ENCODE peak calls at places on chromosomes 4 and X, in four cellular contexts. S, K, V and R are unnamed samples.
A peak's percentile ranks its signal among the peaks of the same experiment; 100 is the strongest.

GRCh38 chrX:30278365-30278764 is 30.8 kb downstream of the NR0B1 start:
- DNase-seq in S (no peak), K (no peak), V (no peak), R (no peak)

GRCh38 chr4:803884-804283 is 22.0 kb downstream of the CPLX1 start:
- DNase-seq in S (no peak), K (no peak), V (no peak), R (no peak)

GRCh38 chr4:184954482-184954881 is 63.8 kb upstream of the HELT start:
- DNase-seq in S (no peak), K (no peak), V (no peak), R (no peak)

GRCh38 chr4:185036842-185037241 is 18.6 kb downstream of the HELT start:
- DNase-seq in S (no peak), K (no peak), V (no peak), R (no peak)

GRCh38 chr4:13547563-13548041 is 3.3 kb upstream of the NKX3-2 start:
- DNase-seq in S (peak; percentile 52), K (peak; percentile 75), V (peak; percentile 16), R (peak; percentile 56)

GRCh38 chr4:52751349-52751911 is at the start of gene ERVMER34-1:
- DNase-seq in S (peak; percentile 90), K (peak; percentile 14), V (no peak), R (no peak)

GRCh38 chr4:108536577-108536976 is 83.8 kb upstream of the RPL34 start:
- DNase-seq in S (no peak), K (no peak), V (no peak), R (no peak)

GRCh38 chrX:81489987-81490386 is 288.1 kb downstream of the SH3BGRL start:
- DNase-seq in S (no peak), K (no peak), V (peak; percentile 14), R (no peak)

GRCh38 chrX:132023117-132023895 is at the start of gene STK26:
- DNase-seq in S (peak; percentile 74), K (peak; percentile 78), V (peak; percentile 87), R (peak; percentile 71)

GRCh38 chrX:139936259-139936658 is 3.4 kb upstream of the ATP11C start:
- DNase-seq in S (no peak), K (no peak), V (peak; percentile 13), R (no peak)

GRCh38 chrX:105375816-105376215 is 155.3 kb upstream of the TEX13A start:
- DNase-seq in S (no peak), K (no peak), V (no peak), R (no peak)

GRCh38 chrX:25028726-25029125 is 13.0 kb upstream of the ARX start:
- DNase-seq in S (no peak), K (no peak), V (no peak), R (no peak)

GRCh38 chrX:72436010-72436409 is 130.3 kb upstream of the CITED1 start:
- DNase-seq in S (no peak), K (no peak), V (no peak), R (no peak)

GRCh38 chr4:8723222-8723980 is 130.8 kb downstream of the CPZ start:
- DNase-seq in S (peak; percentile 6), K (no peak), V (no peak), R (no peak)

GRCh38 chr4:142406051-142406549 is 440.0 kb downstream of the INPP4B start:
- DNase-seq in S (no peak), K (no peak), V (peak; percentile 41), R (peak; percentile 45)

GRCh38 chr4:185638548-185639301 is 103.4 kb upstream of the PDLIM3 start:
- DNase-seq in S (peak; percentile 39), K (no peak), V (no peak), R (no peak)

GRCh38 chr4:37837446-37837845 is 11.0 kb downstream of the PGM2 start:
- DNase-seq in S (no peak), K (no peak), V (no peak), R (no peak)

GRCh38 chr4:37758226-37758625 is 68.3 kb upstream of the PGM2 start:
- DNase-seq in S (no peak), K (no peak), V (no peak), R (no peak)

GRCh38 chr4:135492439-135492838 is 1290.8 kb upstream of the PABPC4L start:
- DNase-seq in S (no peak), K (no peak), V (peak; percentile 23), R (no peak)

GRCh38 chr4:66555301-66555700 is 885.0 kb upstream of the EPHA5 start:
- DNase-seq in S (no peak), K (no peak), V (no peak), R (no peak)

GRCh38 chrX:9864011-9864410 is 77.8 kb downstream of the SHROOM2 start:
- DNase-seq in S (no peak), K (no peak), V (no peak), R (no peak)

GRCh38 chr4:150493846-150494245 is 88.1 kb upstream of the MAB21L2 start:
- DNase-seq in S (no peak), K (no peak), V (no peak), R (no peak)

GRCh38 chr4:75633846-75634245 is 3.5 kb upstream of the CDKL2 start:
- DNase-seq in S (no peak), K (no peak), V (peak; percentile 24), R (peak; percentile 16)

GRCh38 chrX:154372612-154373022 is 1.8 kb downstream of the FLNA start:
- DNase-seq in S (no peak), K (peak; percentile 58), V (no peak), R (no peak)

GRCh38 chrX:141341341-141341740 is 99.0 kb upstream of the SPANXC start:
- DNase-seq in S (no peak), K (no peak), V (no peak), R (no peak)

GRCh38 chr4:13970349-13970748 is 342.8 kb upstream of the BOD1L1 start:
- DNase-seq in S (no peak), K (no peak), V (no peak), R (no peak)

GRCh38 chrX:30637874-30638793 is 15.1 kb upstream of the GK start:
- DNase-seq in S (no peak), K (no peak), V (no peak), R (no peak)

GRCh38 chr4:138310991-138311390 is 68.8 kb upstream of the SLC7A11 start:
- DNase-seq in S (no peak), K (no peak), V (no peak), R (no peak)

GRCh38 chr4:108833041-108833440 is 70.2 kb upstream of the ETNPPL start:
- DNase-seq in S (no peak), K (no peak), V (no peak), R (no peak)

GRCh38 chr4:169823685-169824084 is 65.9 kb upstream of the HPF1 start:
- DNase-seq in S (peak; percentile 65), K (peak; percentile 39), V (peak; percentile 45), R (peak; percentile 49)

GRCh38 chr4:40190880-40191815 is 5.7 kb upstream of the RHOH start:
- DNase-seq in S (no peak), K (no peak), V (peak; percentile 53), R (peak; percentile 57)